ENCODE peak calls at places on chromosome 3, in six cellular contexts. E, A, S, F, X and U are unnamed samples.

GRCh38 chr3:66494964-66495581 is 5.7 kb downstream of the LRIG1 start:
- DNase-seq in E (no peak), F (no peak), S (no peak), A (no peak), X (no peak), U (no peak)

GRCh38 chr3:71962561-71963240 is 177.8 kb upstream of the PROK2 start:
- DNase-seq in E (no peak), S (peak; percentile 27), X (no peak), A (no peak), F (no peak), U (no peak)

GRCh38 chr3:144868506-144868905 is 896.9 kb downstream of the DIPK2A start:
- DNase-seq in X (no peak), F (no peak), S (no peak), A (no peak), E (no peak), U (no peak)

GRCh38 chr3:16589867-16590624 is 15.2 kb downstream of the DAZL start:
- DNase-seq in F (no peak), E (no peak), S (no peak), X (no peak), A (no peak), U (no peak)

GRCh38 chr3:19769694-19770093 is 164.3 kb downstream of the EFHB start:
- DNase-seq in F (no peak), E (no peak), S (no peak), A (no peak), X (no peak), U (no peak)

GRCh38 chr3:185677146-185677829 is 91.2 kb downstream of the SENP2 start:
- DNase-seq in E (peak; percentile 68), A (no peak), F (peak; percentile 59), X (peak; percentile 55), S (peak; percentile 61), U (peak; percentile 20)

GRCh38 chr3:24829011-24829581 is 334.4 kb upstream of the THRB start:
- DNase-seq in F (peak; percentile 9), S (no peak), E (peak; percentile 93), X (no peak), A (peak; percentile 4), U (peak; percentile 75)

GRCh38 chr3:11172136-11172670 is 17.9 kb downstream of the HRH1 start:
- DNase-seq in F (no peak), S (no peak), A (no peak), X (no peak), E (no peak), U (no peak)

GRCh38 chr3:179088306-179088705 is 16.7 kb upstream of the ZMAT3 start:
- DNase-seq in F (no peak), E (no peak), X (no peak), S (no peak), A (no peak), U (no peak)

GRCh38 chr3:11642455-11643162 is 1.1 kb downstream of the VGLL4 start:
- DNase-seq in F (peak; percentile 23), A (peak; percentile 36), E (peak; percentile 70), S (peak; percentile 7), X (peak; percentile 61), U (peak; percentile 51)

GRCh38 chr3:127442551-127442950 is 148.0 kb downstream of the TPRA1 start:
- DNase-seq in A (no peak), X (no peak), E (no peak), F (no peak), S (no peak), U (no peak)

GRCh38 chr3:47012342-47013230 is 33.1 kb downstream of the NBEAL2 start:
- DNase-seq in E (no peak), F (no peak), S (peak; percentile 57), A (no peak), X (no peak), U (peak; percentile 42)

GRCh38 chr3:72161870-72162617 is 377.1 kb upstream of the PROK2 start:
- DNase-seq in X (no peak), S (no peak), A (no peak), E (no peak), F (peak; percentile 31), U (no peak)

GRCh38 chr3:129688310-129688895 is 81.9 kb upstream of the PLXND1 start:
- DNase-seq in A (no peak), F (peak; percentile 95), X (peak; percentile 54), E (no peak), S (peak; percentile 72), U (peak; percentile 32)

GRCh38 chr3:103057477-103057876 is 622.7 kb downstream of the ZPLD1 start:
- DNase-seq in F (no peak), S (no peak), X (no peak), E (no peak), A (no peak), U (no peak)

GRCh38 chr3:57130426-57131209 is 34.5 kb downstream of the IL17RD start:
- DNase-seq in E (no peak), F (peak; percentile 67), A (no peak), S (no peak), X (no peak), U (peak; percentile 35)

GRCh38 chr3:24793896-24794295 is 299.2 kb upstream of the THRB start:
- DNase-seq in F (no peak), E (no peak), S (no peak), X (no peak), A (no peak), U (no peak)

GRCh38 chr3:146470424-146470990 is 1.1 kb upstream of the PLSCR2 start:
- DNase-seq in X (no peak), F (no peak), A (no peak), E (no peak), S (no peak), U (no peak)

GRCh38 chr3:167740961-167741587 is 5.6 kb downstream of the SERPINI1 start:
- DNase-seq in S (peak; percentile 8), X (no peak), E (peak; percentile 59), A (peak; percentile 12), F (no peak), U (peak; percentile 62)

GRCh38 chr3:46692566-46692983 is 904 bp downstream of the ALS2CL start:
- DNase-seq in F (no peak), X (no peak), S (no peak), A (no peak), E (no peak), U (no peak)

GRCh38 chr3:100257601-100258000 is 3.2 kb upstream of the TBC1D23 start:
- DNase-seq in F (no peak), S (no peak), X (peak; percentile 76), E (no peak), A (no peak), U (no peak)

GRCh38 chr3:192408007-192408655 is 319.2 kb downstream of the FGF12 start:
- DNase-seq in F (no peak), S (no peak), A (no peak), E (peak; percentile 26), X (no peak), U (no peak)

GRCh38 chr3:159884661-159885402 is 103.8 kb upstream of the IL12A start:
- DNase-seq in E (peak; percentile 57), F (no peak), A (no peak), S (no peak), X (no peak), U (no peak)

GRCh38 chr3:40258555-40258954 is 51.0 kb upstream of the EIF1B start:
- DNase-seq in X (no peak), A (no peak), F (no peak), S (no peak), E (no peak), U (no peak)

GRCh38 chr3:123370819-123371218 is 78.1 kb downstream of the ADCY5 start:
- DNase-seq in E (no peak), X (no peak), S (no peak), A (no peak), F (no peak), U (no peak)

GRCh38 chr3:31953091-31953490 is 28.0 kb downstream of the OSBPL10 start:
- DNase-seq in S (no peak), X (no peak), A (no peak), F (no peak), E (no peak), U (no peak)

GRCh38 chr3:60393946-60394345 is 857.3 kb downstream of the FHIT start:
- DNase-seq in A (no peak), E (no peak), F (no peak), S (no peak), X (no peak), U (no peak)

GRCh38 chr3:40939113-40940070 is 259.9 kb upstream of the CTNNB1 start:
- DNase-seq in F (no peak), S (no peak), X (no peak), E (no peak), A (no peak), U (no peak)

GRCh38 chr3:134638385-134639020 is 12.3 kb downstream of the KY start:
- DNase-seq in X (no peak), A (no peak), F (no peak), S (no peak), E (peak; percentile 17), U (peak; percentile 35)

GRCh38 chr3:10327592-10327991 is 6.7 kb upstream of the SEC13 start:
- DNase-seq in S (no peak), E (no peak), F (no peak), A (no peak), X (no peak), U (no peak)

GRCh38 chr3:143288944-143289343 is 169.4 kb downstream of the CHST2 start:
- DNase-seq in E (no peak), F (no peak), A (no peak), X (no peak), S (no peak), U (no peak)

GRCh38 chr3:104149154-104149553 is 1217.6 kb upstream of the ALCAM start:
- DNase-seq in E (no peak), X (no peak), F (no peak), S (no peak), A (no peak), U (no peak)